ENCODE peak calls at places on chromosomes 1 and 21, in nine cellular contexts. One of them, this sample, is unnamed.
A peak's percentile ranks its signal among the peaks of the same experiment; 100 is the strongest.

GRCh38 chr1:117780981-117781475 is 148.4 kb downstream of the GDAP2 start:
- DNase-seq in aorta: no peak
- DNase-seq in left ventricle myocardium inferior: no peak
- DNase-seq in upper lobe of left lung: no peak
- DNase-seq in tibial nerve: no peak
- DNase-seq in psoas muscle: no peak
- DNase-seq in mammary epithelial cell: no peak
- DNase-seq in thoracic aorta: no peak
- DNase-seq in lung: no peak
- DNase-seq in this sample: no peak

GRCh38 chr1:240608707-240609106 is 3.2 kb downstream of the GREM2 start:
- DNase-seq in aorta: no peak
- DNase-seq in left ventricle myocardium inferior: no peak
- DNase-seq in upper lobe of left lung: no peak
- DNase-seq in tibial nerve: no peak
- DNase-seq in psoas muscle: no peak
- DNase-seq in mammary epithelial cell: no peak
- DNase-seq in thoracic aorta: no peak
- DNase-seq in lung: no peak
- DNase-seq in this sample: no peak

GRCh38 chr21:42520628-42521253 is 7.1 kb downstream of the SLC37A1 start:
- DNase-seq in aorta: peak; percentile 63
- DNase-seq in left ventricle myocardium inferior: no peak
- DNase-seq in upper lobe of left lung: no peak
- DNase-seq in tibial nerve: no peak
- DNase-seq in psoas muscle: no peak
- DNase-seq in mammary epithelial cell: no peak
- DNase-seq in thoracic aorta: no peak
- DNase-seq in lung: no peak
- DNase-seq in this sample: no peak

GRCh38 chr1:103191327-103191726 is 83.0 kb upstream of the COL11A1 start:
- DNase-seq in aorta: no peak
- DNase-seq in left ventricle myocardium inferior: no peak
- DNase-seq in upper lobe of left lung: no peak
- DNase-seq in tibial nerve: no peak
- DNase-seq in psoas muscle: no peak
- DNase-seq in mammary epithelial cell: no peak
- DNase-seq in thoracic aorta: no peak
- DNase-seq in lung: no peak
- DNase-seq in this sample: no peak

GRCh38 chr21:32403201-32403701 is 9.3 kb upstream of the EVA1C start:
- DNase-seq in aorta: no peak
- DNase-seq in left ventricle myocardium inferior: peak; percentile 50
- DNase-seq in upper lobe of left lung: no peak
- DNase-seq in tibial nerve: peak; percentile 92
- DNase-seq in psoas muscle: no peak
- DNase-seq in mammary epithelial cell: peak; percentile 47
- DNase-seq in thoracic aorta: no peak
- DNase-seq in lung: peak; percentile 71
- DNase-seq in this sample: peak; percentile 44

GRCh38 chr1:89702520-89703045 is 69.7 kb downstream of the LRRC8C start:
- DNase-seq in aorta: no peak
- DNase-seq in left ventricle myocardium inferior: no peak
- DNase-seq in upper lobe of left lung: no peak
- DNase-seq in tibial nerve: no peak
- DNase-seq in psoas muscle: no peak
- DNase-seq in mammary epithelial cell: no peak
- DNase-seq in thoracic aorta: no peak
- DNase-seq in lung: no peak
- DNase-seq in this sample: no peak

GRCh38 chr1:94872771-94873495 is 52.8 kb downstream of the SLC44A3 start:
- DNase-seq in aorta: no peak
- DNase-seq in left ventricle myocardium inferior: no peak
- DNase-seq in upper lobe of left lung: no peak
- DNase-seq in tibial nerve: no peak
- DNase-seq in psoas muscle: no peak
- DNase-seq in mammary epithelial cell: no peak
- DNase-seq in thoracic aorta: no peak
- DNase-seq in lung: no peak
- DNase-seq in this sample: no peak

GRCh38 chr1:54312874-54313316 is 93.3 kb downstream of the SSBP3 start:
- DNase-seq in aorta: no peak
- DNase-seq in left ventricle myocardium inferior: peak; percentile 58
- DNase-seq in upper lobe of left lung: no peak
- DNase-seq in tibial nerve: peak; percentile 47
- DNase-seq in psoas muscle: peak; percentile 75
- DNase-seq in mammary epithelial cell: peak; percentile 30
- DNase-seq in thoracic aorta: no peak
- DNase-seq in lung: peak; percentile 47
- DNase-seq in this sample: no peak

GRCh38 chr1:87089070-87089736 is 174.8 kb downstream of the HS2ST1 start:
- DNase-seq in aorta: no peak
- DNase-seq in left ventricle myocardium inferior: no peak
- DNase-seq in upper lobe of left lung: no peak
- DNase-seq in tibial nerve: no peak
- DNase-seq in psoas muscle: no peak
- DNase-seq in mammary epithelial cell: peak; percentile 23
- DNase-seq in thoracic aorta: no peak
- DNase-seq in lung: no peak
- DNase-seq in this sample: no peak

GRCh38 chr1:245546875-245547274 is 392.1 kb downstream of the KIF26B start:
- DNase-seq in aorta: no peak
- DNase-seq in left ventricle myocardium inferior: no peak
- DNase-seq in upper lobe of left lung: peak; percentile 73
- DNase-seq in tibial nerve: no peak
- DNase-seq in psoas muscle: no peak
- DNase-seq in mammary epithelial cell: no peak
- DNase-seq in thoracic aorta: no peak
- DNase-seq in lung: no peak
- DNase-seq in this sample: no peak

GRCh38 chr21:42833439-42833815 is 45.9 kb downstream of the WDR4 start:
- DNase-seq in aorta: no peak
- DNase-seq in left ventricle myocardium inferior: no peak
- DNase-seq in upper lobe of left lung: no peak
- DNase-seq in tibial nerve: no peak
- DNase-seq in psoas muscle: no peak
- DNase-seq in mammary epithelial cell: no peak
- DNase-seq in thoracic aorta: no peak
- DNase-seq in lung: no peak
- DNase-seq in this sample: no peak

GRCh38 chr1:198047913-198048312 is 108.9 kb upstream of the NEK7 start:
- DNase-seq in aorta: no peak
- DNase-seq in left ventricle myocardium inferior: no peak
- DNase-seq in upper lobe of left lung: no peak
- DNase-seq in tibial nerve: no peak
- DNase-seq in psoas muscle: no peak
- DNase-seq in mammary epithelial cell: no peak
- DNase-seq in thoracic aorta: no peak
- DNase-seq in lung: no peak
- DNase-seq in this sample: no peak

GRCh38 chr1:171781167-171781875 is at the start of gene METTL13:
- DNase-seq in aorta: peak; percentile 99
- DNase-seq in left ventricle myocardium inferior: peak; percentile 99
- DNase-seq in upper lobe of left lung: peak; percentile 98
- DNase-seq in tibial nerve: peak; percentile 96
- DNase-seq in psoas muscle: peak; percentile 99
- DNase-seq in mammary epithelial cell: peak; percentile 100
- DNase-seq in thoracic aorta: peak; percentile 96
- DNase-seq in lung: peak; percentile 99
- DNase-seq in this sample: peak; percentile 96

DNA sequence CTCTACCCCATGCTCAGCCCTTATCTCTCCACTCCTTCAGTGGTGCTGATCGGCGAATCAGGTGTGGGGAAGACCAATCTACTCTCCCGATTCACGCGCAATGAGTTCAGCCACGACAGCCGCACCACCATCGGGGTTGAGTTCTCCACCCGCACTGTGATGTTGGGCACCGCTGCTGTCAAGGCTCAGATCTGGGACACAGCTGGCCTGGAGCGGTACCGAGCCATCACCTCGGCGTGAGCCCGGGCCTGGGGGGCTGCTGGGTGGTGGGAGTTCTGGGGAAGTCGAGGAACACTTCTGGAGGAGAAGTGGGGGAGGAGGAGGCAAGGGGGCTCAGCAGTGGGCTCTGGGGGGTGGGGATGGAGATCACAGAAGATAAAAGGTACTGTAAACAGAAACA is 4.9 kb downstream of the RAB25 start:
- DNase-seq in aorta: no peak
- DNase-seq in left ventricle myocardium inferior: no peak
- DNase-seq in upper lobe of left lung: no peak
- DNase-seq in tibial nerve: no peak
- DNase-seq in psoas muscle: no peak
- DNase-seq in mammary epithelial cell: no peak
- DNase-seq in thoracic aorta: no peak
- DNase-seq in lung: no peak
- DNase-seq in this sample: no peak
- H3K27me3 ChIP-seq in aorta: no peaks in the 10 kb centered on the region
- H3K27me3 ChIP-seq in left ventricle myocardium inferior: no peaks in the 10 kb centered on the region
- H3K27me3 ChIP-seq in upper lobe of left lung: no peaks in the 10 kb centered on the region
- H3K27me3 ChIP-seq in tibial nerve: no peaks in the 10 kb centered on the region
- H3K27me3 ChIP-seq in psoas muscle: no peaks in the 10 kb centered on the region
- H3K27me3 ChIP-seq in mammary epithelial cell: no peaks in the 10 kb centered on the region
- H3K27me3 ChIP-seq in thoracic aorta: no peaks in the 10 kb centered on the region
- H3K27me3 ChIP-seq in lung: no peaks in the 10 kb centered on the region
- H3K27me3 ChIP-seq in this sample: no peaks in the 10 kb centered on the region

GRCh38 chr1:17080085-17080759 is 26.4 kb upstream of the SDHB start:
- DNase-seq in aorta: no peak
- DNase-seq in left ventricle myocardium inferior: no peak
- DNase-seq in upper lobe of left lung: no peak
- DNase-seq in tibial nerve: no peak
- DNase-seq in psoas muscle: no peak
- DNase-seq in mammary epithelial cell: no peak
- DNase-seq in thoracic aorta: no peak
- DNase-seq in lung: no peak
- DNase-seq in this sample: no peak

GRCh38 chr1:17082761-17083160 is 28.9 kb upstream of the SDHB start:
- DNase-seq in aorta: no peak
- DNase-seq in left ventricle myocardium inferior: no peak
- DNase-seq in upper lobe of left lung: no peak
- DNase-seq in tibial nerve: no peak
- DNase-seq in psoas muscle: no peak
- DNase-seq in mammary epithelial cell: no peak
- DNase-seq in thoracic aorta: no peak
- DNase-seq in lung: no peak
- DNase-seq in this sample: no peak

GRCh38 chr1:17079140-17079868 is 25.5 kb upstream of the SDHB start:
- DNase-seq in aorta: no peak
- DNase-seq in left ventricle myocardium inferior: no peak
- DNase-seq in upper lobe of left lung: no peak
- DNase-seq in tibial nerve: no peak
- DNase-seq in psoas muscle: no peak
- DNase-seq in mammary epithelial cell: no peak
- DNase-seq in thoracic aorta: no peak
- DNase-seq in lung: no peak
- DNase-seq in this sample: no peak

GRCh38 chr1:17081439-17081838 is 27.6 kb upstream of the SDHB start:
- DNase-seq in aorta: no peak
- DNase-seq in left ventricle myocardium inferior: no peak
- DNase-seq in upper lobe of left lung: no peak
- DNase-seq in tibial nerve: no peak
- DNase-seq in psoas muscle: no peak
- DNase-seq in mammary epithelial cell: no peak
- DNase-seq in thoracic aorta: no peak
- DNase-seq in lung: no peak
- DNase-seq in this sample: no peak

GRCh38 chr1:17080881-17081280 is 27.0 kb upstream of the SDHB start:
- DNase-seq in aorta: no peak
- DNase-seq in left ventricle myocardium inferior: no peak
- DNase-seq in upper lobe of left lung: peak; percentile 15
- DNase-seq in tibial nerve: no peak
- DNase-seq in psoas muscle: no peak
- DNase-seq in mammary epithelial cell: no peak
- DNase-seq in thoracic aorta: no peak
- DNase-seq in lung: no peak
- DNase-seq in this sample: no peak
- H3K27ac ChIP-seq in aorta: no peak overlapping the region
- H3K27ac ChIP-seq in left ventricle myocardium inferior: no peak overlapping the region
- H3K27ac ChIP-seq in upper lobe of left lung: no peak overlapping the region
- H3K27ac ChIP-seq in tibial nerve: no peak overlapping the region
- H3K27ac ChIP-seq in psoas muscle: peak overlapping the region; percentile 69
- H3K27ac ChIP-seq in mammary epithelial cell: no peak overlapping the region
- H3K27ac ChIP-seq in thoracic aorta: no peak overlapping the region
- H3K27ac ChIP-seq in lung: no peak overlapping the region
- H3K27ac ChIP-seq in this sample: no peak overlapping the region

GRCh38 chr1:60886090-60886489 is 196.3 kb upstream of the NFIA start:
- DNase-seq in aorta: no peak
- DNase-seq in left ventricle myocardium inferior: no peak
- DNase-seq in upper lobe of left lung: no peak
- DNase-seq in tibial nerve: no peak
- DNase-seq in psoas muscle: no peak
- DNase-seq in mammary epithelial cell: no peak
- DNase-seq in thoracic aorta: no peak
- DNase-seq in lung: no peak
- DNase-seq in this sample: no peak
- H3K27me3 ChIP-seq in aorta: no peaks in the 10 kb centered on the region
- H3K27me3 ChIP-seq in left ventricle myocardium inferior: no peaks in the 10 kb centered on the region
- H3K27me3 ChIP-seq in upper lobe of left lung: no peaks in the 10 kb centered on the region
- H3K27me3 ChIP-seq in tibial nerve: no peaks in the 10 kb centered on the region
- H3K27me3 ChIP-seq in psoas muscle: no peaks in the 10 kb centered on the region
- H3K27me3 ChIP-seq in mammary epithelial cell: peaks cover 2% of the 10 kb centered on the region
- H3K27me3 ChIP-seq in thoracic aorta: no peaks in the 10 kb centered on the region
- H3K27me3 ChIP-seq in lung: no peaks in the 10 kb centered on the region
- H3K27me3 ChIP-seq in this sample: no peaks in the 10 kb centered on the region

GRCh38 chr21:16533692-16534407 is 804.1 kb downstream of the USP25 start:
- DNase-seq in aorta: no peak
- DNase-seq in left ventricle myocardium inferior: no peak
- DNase-seq in upper lobe of left lung: no peak
- DNase-seq in tibial nerve: peak; percentile 24
- DNase-seq in psoas muscle: no peak
- DNase-seq in mammary epithelial cell: no peak
- DNase-seq in thoracic aorta: no peak
- DNase-seq in lung: no peak
- DNase-seq in this sample: no peak
- H3K27ac ChIP-seq in aorta: peak overlapping the region; percentile 95
- H3K27ac ChIP-seq in left ventricle myocardium inferior: peak overlapping the region; percentile 91
- H3K27ac ChIP-seq in upper lobe of left lung: peak overlapping the region; percentile 71
- H3K27ac ChIP-seq in tibial nerve: peak overlapping the region; percentile 91
- H3K27ac ChIP-seq in psoas muscle: peak overlapping the region; percentile 87
- H3K27ac ChIP-seq in mammary epithelial cell: no peak overlapping the region
- H3K27ac ChIP-seq in thoracic aorta: peak overlapping the region; percentile 68
- H3K27ac ChIP-seq in lung: peak overlapping the region; percentile 85
- H3K27ac ChIP-seq in this sample: no peak overlapping the region

GRCh38 chr1:241749041-241749798 is 97.1 kb downstream of the WDR64 start:
- DNase-seq in aorta: no peak
- DNase-seq in left ventricle myocardium inferior: no peak
- DNase-seq in upper lobe of left lung: no peak
- DNase-seq in tibial nerve: no peak
- DNase-seq in psoas muscle: no peak
- DNase-seq in mammary epithelial cell: peak; percentile 48
- DNase-seq in thoracic aorta: no peak
- DNase-seq in lung: no peak
- DNase-seq in this sample: no peak
- H3K27me3 ChIP-seq in aorta: no peaks in the 10 kb centered on the region
- H3K27me3 ChIP-seq in left ventricle myocardium inferior: peaks cover 27% of the 10 kb centered on the region
- H3K27me3 ChIP-seq in upper lobe of left lung: no peaks in the 10 kb centered on the region
- H3K27me3 ChIP-seq in tibial nerve: no peaks in the 10 kb centered on the region
- H3K27me3 ChIP-seq in psoas muscle: no peaks in the 10 kb centered on the region
- H3K27me3 ChIP-seq in mammary epithelial cell: no peaks in the 10 kb centered on the region
- H3K27me3 ChIP-seq in thoracic aorta: no peaks in the 10 kb centered on the region
- H3K27me3 ChIP-seq in lung: no peaks in the 10 kb centered on the region
- H3K27me3 ChIP-seq in this sample: no peaks in the 10 kb centered on the region

GRCh38 chr1:56625823-56626222 is 19.3 kb upstream of the PRKAA2 start:
- DNase-seq in aorta: no peak
- DNase-seq in left ventricle myocardium inferior: no peak
- DNase-seq in upper lobe of left lung: no peak
- DNase-seq in tibial nerve: no peak
- DNase-seq in psoas muscle: no peak
- DNase-seq in mammary epithelial cell: no peak
- DNase-seq in thoracic aorta: no peak
- DNase-seq in lung: no peak
- DNase-seq in this sample: no peak
- H3K27ac ChIP-seq in aorta: no peak overlapping the region
- H3K27ac ChIP-seq in left ventricle myocardium inferior: no peak overlapping the region
- H3K27ac ChIP-seq in upper lobe of left lung: no peak overlapping the region
- H3K27ac ChIP-seq in tibial nerve: no peak overlapping the region
- H3K27ac ChIP-seq in psoas muscle: no peak overlapping the region
- H3K27ac ChIP-seq in mammary epithelial cell: no peak overlapping the region
- H3K27ac ChIP-seq in thoracic aorta: no peak overlapping the region
- H3K27ac ChIP-seq in lung: no peak overlapping the region
- H3K27ac ChIP-seq in this sample: no peak overlapping the region

This sample was measured in CD8-positive, alpha-beta memory T cell.